ENCODE peak calls at places on chromosomes 5 and 9, in six cellular contexts. W, X, J, O, K and C are unnamed samples.

GRCh38 chr9:94867281-94867841 is 140.9 kb downstream of the AOPEP start:
- ATAC-seq in W (peak; percentile 86), X (no peak), J (no peak), O (no peak), K (no peak), C (no peak)

GRCh38 chr5:37717276-37717612 is 122.6 kb downstream of the GDNF start:
- ATAC-seq in W (peak; percentile 74), X (no peak), J (no peak), O (no peak), K (no peak), C (no peak)

GRCh38 chr9:81759680-81760215 is 70.4 kb upstream of the TLE1 start:
- ATAC-seq in W (peak; percentile 94), X (peak; percentile 65), J (no peak), O (no peak), K (no peak), C (no peak)

GRCh38 chr9:94081864-94082468 is 2.3 kb upstream of the PTPDC1 start:
- ATAC-seq in W (no peak), X (no peak), J (no peak), O (no peak), K (no peak), C (no peak)

GRCh38 chr9:132007371-132007701 is 72.3 kb downstream of the MED27 start:
- ATAC-seq in W (no peak), X (no peak), J (peak; percentile 30), O (no peak), K (no peak), C (no peak)

GRCh38 chr5:135307143-135307903 is 91.7 kb downstream of the MACROH2A1 start:
- ATAC-seq in W (no peak), X (no peak), J (no peak), O (no peak), K (no peak), C (no peak)

GRCh38 chr5:170357853-170358497 is 31.2 kb downstream of the KCNMB1 start:
- ATAC-seq in W (no peak), X (peak; percentile 81), J (no peak), O (no peak), K (peak; percentile 3), C (peak; percentile 64)

GRCh38 chr5:95729115-95730010 is 1.8 kb upstream of the RHOBTB3 start:
- ATAC-seq in W (no peak), X (no peak), J (no peak), O (no peak), K (no peak), C (no peak)

GRCh38 chr9:123990427-123990826 is 21.1 kb upstream of the LHX2 start:
- ATAC-seq in W (no peak), X (no peak), J (no peak), O (no peak), K (no peak), C (no peak)

GRCh38 chr5:76983468-76983867 is 30.6 kb downstream of the CRHBP start:
- ATAC-seq in W (no peak), X (no peak), J (no peak), O (no peak), K (no peak), C (no peak)

GRCh38 chr9:21854594-21854993 is 52.2 kb downstream of the MTAP start:
- ATAC-seq in W (no peak), X (no peak), J (no peak), O (no peak), K (no peak), C (no peak)

GRCh38 chr5:119329701-119330100 is 26.1 kb upstream of the TNFAIP8 start:
- ATAC-seq in W (no peak), X (no peak), J (no peak), O (no peak), K (no peak), C (no peak)

GRCh38 chr5:72692273-72692672 is 124.2 kb upstream of the TNPO1 start:
- ATAC-seq in W (no peak), X (no peak), J (no peak), O (no peak), K (no peak), C (no peak)

GRCh38 chr5:91139572-91140200 is 243.4 kb downstream of the ARRDC3 start:
- ATAC-seq in W (no peak), X (no peak), J (peak; percentile 55), O (peak; percentile 28), K (no peak), C (no peak)

GRCh38 chr5:137218471-137218870 is 280.7 kb downstream of the SPOCK1 start:
- ATAC-seq in W (peak; percentile 69), X (no peak), J (no peak), O (no peak), K (no peak), C (no peak)

GRCh38 chr9:117411547-117411946 is 3.3 kb downstream of the ASTN2 start:
- ATAC-seq in W (peak; percentile 81), X (peak; percentile 45), J (no peak), O (no peak), K (no peak), C (no peak)

GRCh38 chr5:7395432-7396168 is at the start of gene ADCY2:
- ATAC-seq in W (no peak), X (no peak), J (peak; percentile 62), O (no peak), K (no peak), C (peak; percentile 63)